ENCODE peak calls at places on chromosomes 5 and 9, in ten cellular contexts. One of them, this sample, is unnamed.

GRCh38 chr5:10832987-10833386 is 72.0 kb upstream of the DAP start:
- DNase-seq in activated T-cell treated with anti-CD3 and anti-CD28 coated beads, Interleukin-2, amount 50 U/mL, for 4 hours: no peak
- DNase-seq in GM23248: peak
- DNase-seq in activated CD4-positive, alpha-beta T cell treated with anti-CD3 and anti-CD28 coated beads for 4 hours: no peak
- DNase-seq in GDM1: no peak
- DNase-seq in activated CD8-positive, alpha-beta memory T cell treated with anti-CD3 and anti-CD28 coated beads, Interleukin-2, amount 50 U/mL, for 48 hours: no peak
- DNase-seq in nephron progenitor cell: no peak
- DNase-seq in stimulated activated CD4-positive, alpha-beta T cell treated with anti-CD3 and anti-CD28 coated beads, Interleukin-12 subunit alpha, Interleukin-12 subunit beta, amount 100 ng/mL, for 4 hours: no peak
- DNase-seq in A172: no peak
- DNase-seq in activated naive CD4-positive, alpha-beta T cell: no peak
- DNase-seq in this sample: no peak

GRCh38 chr9:80156725-80157124 is 585.0 kb downstream of the TLE4 start:
- DNase-seq in nephron progenitor cell: no peak
- DNase-seq in GM23248: no peak
- DNase-seq in activated T-cell treated with anti-CD3 and anti-CD28 coated beads, Interleukin-2, amount 50 U/mL, for 4 hours: no peak
- DNase-seq in stimulated activated CD4-positive, alpha-beta T cell treated with anti-CD3 and anti-CD28 coated beads, Interleukin-12 subunit alpha, Interleukin-12 subunit beta, amount 100 ng/mL, for 4 hours: no peak
- DNase-seq in activated CD8-positive, alpha-beta memory T cell treated with anti-CD3 and anti-CD28 coated beads, Interleukin-2, amount 50 U/mL, for 48 hours: no peak
- DNase-seq in A172: no peak
- DNase-seq in activated CD4-positive, alpha-beta T cell treated with anti-CD3 and anti-CD28 coated beads for 4 hours: no peak
- DNase-seq in activated naive CD4-positive, alpha-beta T cell: no peak
- DNase-seq in GDM1: no peak
- DNase-seq in this sample: no peak

GRCh38 chr5:33075731-33076130 is 364.6 kb downstream of the NPR3 start:
- DNase-seq in activated naive CD4-positive, alpha-beta T cell: no peak
- DNase-seq in stimulated activated CD4-positive, alpha-beta T cell treated with anti-CD3 and anti-CD28 coated beads, Interleukin-12 subunit alpha, Interleukin-12 subunit beta, amount 100 ng/mL, for 4 hours: no peak
- DNase-seq in activated T-cell treated with anti-CD3 and anti-CD28 coated beads, Interleukin-2, amount 50 U/mL, for 4 hours: no peak
- DNase-seq in GDM1: no peak
- DNase-seq in nephron progenitor cell: no peak
- DNase-seq in GM23248: peak
- DNase-seq in activated CD4-positive, alpha-beta T cell treated with anti-CD3 and anti-CD28 coated beads for 4 hours: no peak
- DNase-seq in A172: peak
- DNase-seq in activated CD8-positive, alpha-beta memory T cell treated with anti-CD3 and anti-CD28 coated beads, Interleukin-2, amount 50 U/mL, for 48 hours: no peak
- DNase-seq in this sample: no peak

GRCh38 chr5:25091917-25092316 is 447.1 kb upstream of the CDH10 start:
- DNase-seq in stimulated activated CD4-positive, alpha-beta T cell treated with anti-CD3 and anti-CD28 coated beads, Interleukin-12 subunit alpha, Interleukin-12 subunit beta, amount 100 ng/mL, for 4 hours: no peak
- DNase-seq in nephron progenitor cell: no peak
- DNase-seq in activated naive CD4-positive, alpha-beta T cell: no peak
- DNase-seq in GDM1: no peak
- DNase-seq in A172: peak
- DNase-seq in activated T-cell treated with anti-CD3 and anti-CD28 coated beads, Interleukin-2, amount 50 U/mL, for 4 hours: no peak
- DNase-seq in activated CD8-positive, alpha-beta memory T cell treated with anti-CD3 and anti-CD28 coated beads, Interleukin-2, amount 50 U/mL, for 48 hours: no peak
- DNase-seq in GM23248: peak
- DNase-seq in activated CD4-positive, alpha-beta T cell treated with anti-CD3 and anti-CD28 coated beads for 4 hours: no peak
- DNase-seq in this sample: no peak

GRCh38 chr5:141935538-141935937 is 11.9 kb downstream of the DELE1 start:
- DNase-seq in activated CD8-positive, alpha-beta memory T cell treated with anti-CD3 and anti-CD28 coated beads, Interleukin-2, amount 50 U/mL, for 48 hours: no peak
- DNase-seq in stimulated activated CD4-positive, alpha-beta T cell treated with anti-CD3 and anti-CD28 coated beads, Interleukin-12 subunit alpha, Interleukin-12 subunit beta, amount 100 ng/mL, for 4 hours: no peak
- DNase-seq in GDM1: no peak
- DNase-seq in nephron progenitor cell: no peak
- DNase-seq in activated T-cell treated with anti-CD3 and anti-CD28 coated beads, Interleukin-2, amount 50 U/mL, for 4 hours: no peak
- DNase-seq in GM23248: no peak
- DNase-seq in activated CD4-positive, alpha-beta T cell treated with anti-CD3 and anti-CD28 coated beads for 4 hours: no peak
- DNase-seq in activated naive CD4-positive, alpha-beta T cell: no peak
- DNase-seq in A172: no peak
- DNase-seq in this sample: no peak

GRCh38 chr5:3333105-3333504 is 262.5 kb upstream of the IRX1 start:
- DNase-seq in A172: no peak
- DNase-seq in activated CD4-positive, alpha-beta T cell treated with anti-CD3 and anti-CD28 coated beads for 4 hours: no peak
- DNase-seq in GDM1: no peak
- DNase-seq in GM23248: no peak
- DNase-seq in nephron progenitor cell: no peak
- DNase-seq in activated naive CD4-positive, alpha-beta T cell: no peak
- DNase-seq in activated CD8-positive, alpha-beta memory T cell treated with anti-CD3 and anti-CD28 coated beads, Interleukin-2, amount 50 U/mL, for 48 hours: no peak
- DNase-seq in stimulated activated CD4-positive, alpha-beta T cell treated with anti-CD3 and anti-CD28 coated beads, Interleukin-12 subunit alpha, Interleukin-12 subunit beta, amount 100 ng/mL, for 4 hours: no peak
- DNase-seq in activated T-cell treated with anti-CD3 and anti-CD28 coated beads, Interleukin-2, amount 50 U/mL, for 4 hours: no peak
- DNase-seq in this sample: no peak

GRCh38 chr5:90657788-90658187 is 99.2 kb downstream of the ADGRV1 start:
- DNase-seq in activated CD8-positive, alpha-beta memory T cell treated with anti-CD3 and anti-CD28 coated beads, Interleukin-2, amount 50 U/mL, for 48 hours: no peak
- DNase-seq in GDM1: no peak
- DNase-seq in activated CD4-positive, alpha-beta T cell treated with anti-CD3 and anti-CD28 coated beads for 4 hours: no peak
- DNase-seq in stimulated activated CD4-positive, alpha-beta T cell treated with anti-CD3 and anti-CD28 coated beads, Interleukin-12 subunit alpha, Interleukin-12 subunit beta, amount 100 ng/mL, for 4 hours: no peak
- DNase-seq in nephron progenitor cell: no peak
- DNase-seq in activated naive CD4-positive, alpha-beta T cell: no peak
- DNase-seq in activated T-cell treated with anti-CD3 and anti-CD28 coated beads, Interleukin-2, amount 50 U/mL, for 4 hours: no peak
- DNase-seq in A172: no peak
- DNase-seq in GM23248: no peak
- DNase-seq in this sample: no peak

GRCh38 chr5:9196403-9197224 is 349.3 kb downstream of the SEMA5A start:
- DNase-seq in GDM1: no peak
- DNase-seq in activated T-cell treated with anti-CD3 and anti-CD28 coated beads, Interleukin-2, amount 50 U/mL, for 4 hours: no peak
- DNase-seq in activated CD8-positive, alpha-beta memory T cell treated with anti-CD3 and anti-CD28 coated beads, Interleukin-2, amount 50 U/mL, for 48 hours: no peak
- DNase-seq in stimulated activated CD4-positive, alpha-beta T cell treated with anti-CD3 and anti-CD28 coated beads, Interleukin-12 subunit alpha, Interleukin-12 subunit beta, amount 100 ng/mL, for 4 hours: no peak
- DNase-seq in A172: peak
- DNase-seq in activated naive CD4-positive, alpha-beta T cell: no peak
- DNase-seq in nephron progenitor cell: no peak
- DNase-seq in GM23248: peak
- DNase-seq in activated CD4-positive, alpha-beta T cell treated with anti-CD3 and anti-CD28 coated beads for 4 hours: no peak
- DNase-seq in this sample: no peak

GRCh38 chr5:7391215-7391614 is 4.7 kb upstream of the ADCY2 start:
- DNase-seq in GDM1: no peak
- DNase-seq in GM23248: no peak
- DNase-seq in activated T-cell treated with anti-CD3 and anti-CD28 coated beads, Interleukin-2, amount 50 U/mL, for 4 hours: no peak
- DNase-seq in activated CD4-positive, alpha-beta T cell treated with anti-CD3 and anti-CD28 coated beads for 4 hours: no peak
- DNase-seq in activated CD8-positive, alpha-beta memory T cell treated with anti-CD3 and anti-CD28 coated beads, Interleukin-2, amount 50 U/mL, for 48 hours: no peak
- DNase-seq in A172: no peak
- DNase-seq in nephron progenitor cell: no peak
- DNase-seq in activated naive CD4-positive, alpha-beta T cell: no peak
- DNase-seq in stimulated activated CD4-positive, alpha-beta T cell treated with anti-CD3 and anti-CD28 coated beads, Interleukin-12 subunit alpha, Interleukin-12 subunit beta, amount 100 ng/mL, for 4 hours: no peak
- DNase-seq in this sample: peak

GRCh38 chr5:31921852-31922305 is 252.2 kb downstream of the GOLPH3 start:
- DNase-seq in stimulated activated CD4-positive, alpha-beta T cell treated with anti-CD3 and anti-CD28 coated beads, Interleukin-12 subunit alpha, Interleukin-12 subunit beta, amount 100 ng/mL, for 4 hours: no peak
- DNase-seq in GM23248: peak
- DNase-seq in GDM1: no peak
- DNase-seq in activated CD8-positive, alpha-beta memory T cell treated with anti-CD3 and anti-CD28 coated beads, Interleukin-2, amount 50 U/mL, for 48 hours: no peak
- DNase-seq in A172: peak
- DNase-seq in activated CD4-positive, alpha-beta T cell treated with anti-CD3 and anti-CD28 coated beads for 4 hours: no peak
- DNase-seq in activated T-cell treated with anti-CD3 and anti-CD28 coated beads, Interleukin-2, amount 50 U/mL, for 4 hours: no peak
- DNase-seq in nephron progenitor cell: no peak
- DNase-seq in activated naive CD4-positive, alpha-beta T cell: no peak
- DNase-seq in this sample: no peak

GRCh38 chr5:141882594-141883183 is 4.5 kb upstream of the PCDH1 start:
- DNase-seq in A172: no peak
- DNase-seq in GM23248: no peak
- DNase-seq in GDM1: no peak
- DNase-seq in activated CD4-positive, alpha-beta T cell treated with anti-CD3 and anti-CD28 coated beads for 4 hours: no peak
- DNase-seq in nephron progenitor cell: peak
- DNase-seq in activated naive CD4-positive, alpha-beta T cell: no peak
- DNase-seq in activated CD8-positive, alpha-beta memory T cell treated with anti-CD3 and anti-CD28 coated beads, Interleukin-2, amount 50 U/mL, for 48 hours: no peak
- DNase-seq in stimulated activated CD4-positive, alpha-beta T cell treated with anti-CD3 and anti-CD28 coated beads, Interleukin-12 subunit alpha, Interleukin-12 subunit beta, amount 100 ng/mL, for 4 hours: no peak
- DNase-seq in activated T-cell treated with anti-CD3 and anti-CD28 coated beads, Interleukin-2, amount 50 U/mL, for 4 hours: no peak
- DNase-seq in this sample: no peak

GRCh38 chr9:75889977-75890540 is 414 bp upstream of the PCSK5 start:
- DNase-seq in A172: peak
- DNase-seq in nephron progenitor cell: peak
- DNase-seq in GM23248: peak
- DNase-seq in activated CD8-positive, alpha-beta memory T cell treated with anti-CD3 and anti-CD28 coated beads, Interleukin-2, amount 50 U/mL, for 48 hours: no peak
- DNase-seq in activated T-cell treated with anti-CD3 and anti-CD28 coated beads, Interleukin-2, amount 50 U/mL, for 4 hours: no peak
- DNase-seq in stimulated activated CD4-positive, alpha-beta T cell treated with anti-CD3 and anti-CD28 coated beads, Interleukin-12 subunit alpha, Interleukin-12 subunit beta, amount 100 ng/mL, for 4 hours: peak
- DNase-seq in activated CD4-positive, alpha-beta T cell treated with anti-CD3 and anti-CD28 coated beads for 4 hours: no peak
- DNase-seq in activated naive CD4-positive, alpha-beta T cell: no peak
- DNase-seq in GDM1: no peak
- DNase-seq in this sample: no peak

GRCh38 chr9:90331826-90332575 is 310.6 kb downstream of the DIRAS2 start:
- DNase-seq in activated naive CD4-positive, alpha-beta T cell: no peak
- DNase-seq in stimulated activated CD4-positive, alpha-beta T cell treated with anti-CD3 and anti-CD28 coated beads, Interleukin-12 subunit alpha, Interleukin-12 subunit beta, amount 100 ng/mL, for 4 hours: no peak
- DNase-seq in GDM1: no peak
- DNase-seq in GM23248: peak
- DNase-seq in activated CD4-positive, alpha-beta T cell treated with anti-CD3 and anti-CD28 coated beads for 4 hours: no peak
- DNase-seq in nephron progenitor cell: no peak
- DNase-seq in A172: peak
- DNase-seq in activated T-cell treated with anti-CD3 and anti-CD28 coated beads, Interleukin-2, amount 50 U/mL, for 4 hours: no peak
- DNase-seq in activated CD8-positive, alpha-beta memory T cell treated with anti-CD3 and anti-CD28 coated beads, Interleukin-2, amount 50 U/mL, for 48 hours: no peak
- DNase-seq in this sample: no peak

GRCh38 chr5:45578270-45578669 is 117.9 kb downstream of the HCN1 start:
- DNase-seq in activated T-cell treated with anti-CD3 and anti-CD28 coated beads, Interleukin-2, amount 50 U/mL, for 4 hours: no peak
- DNase-seq in stimulated activated CD4-positive, alpha-beta T cell treated with anti-CD3 and anti-CD28 coated beads, Interleukin-12 subunit alpha, Interleukin-12 subunit beta, amount 100 ng/mL, for 4 hours: no peak
- DNase-seq in GM23248: no peak
- DNase-seq in activated naive CD4-positive, alpha-beta T cell: no peak
- DNase-seq in activated CD4-positive, alpha-beta T cell treated with anti-CD3 and anti-CD28 coated beads for 4 hours: no peak
- DNase-seq in GDM1: no peak
- DNase-seq in A172: peak
- DNase-seq in activated CD8-positive, alpha-beta memory T cell treated with anti-CD3 and anti-CD28 coated beads, Interleukin-2, amount 50 U/mL, for 48 hours: no peak
- DNase-seq in nephron progenitor cell: no peak
- DNase-seq in this sample: no peak

GRCh38 chr5:91449083-91449482 is 66.0 kb upstream of the ARRDC3 start:
- DNase-seq in GDM1: no peak
- DNase-seq in stimulated activated CD4-positive, alpha-beta T cell treated with anti-CD3 and anti-CD28 coated beads, Interleukin-12 subunit alpha, Interleukin-12 subunit beta, amount 100 ng/mL, for 4 hours: no peak
- DNase-seq in activated CD4-positive, alpha-beta T cell treated with anti-CD3 and anti-CD28 coated beads for 4 hours: no peak
- DNase-seq in nephron progenitor cell: no peak
- DNase-seq in activated CD8-positive, alpha-beta memory T cell treated with anti-CD3 and anti-CD28 coated beads, Interleukin-2, amount 50 U/mL, for 48 hours: no peak
- DNase-seq in activated T-cell treated with anti-CD3 and anti-CD28 coated beads, Interleukin-2, amount 50 U/mL, for 4 hours: no peak
- DNase-seq in A172: no peak
- DNase-seq in activated naive CD4-positive, alpha-beta T cell: no peak
- DNase-seq in GM23248: no peak
- DNase-seq in this sample: no peak

GRCh38 chr9:117354252-117354847 is 60.5 kb downstream of the ASTN2 start:
- DNase-seq in activated CD4-positive, alpha-beta T cell treated with anti-CD3 and anti-CD28 coated beads for 4 hours: no peak
- DNase-seq in A172: no peak
- DNase-seq in activated naive CD4-positive, alpha-beta T cell: no peak
- DNase-seq in GM23248: no peak
- DNase-seq in activated CD8-positive, alpha-beta memory T cell treated with anti-CD3 and anti-CD28 coated beads, Interleukin-2, amount 50 U/mL, for 48 hours: no peak
- DNase-seq in activated T-cell treated with anti-CD3 and anti-CD28 coated beads, Interleukin-2, amount 50 U/mL, for 4 hours: no peak
- DNase-seq in GDM1: no peak
- DNase-seq in stimulated activated CD4-positive, alpha-beta T cell treated with anti-CD3 and anti-CD28 coated beads, Interleukin-12 subunit alpha, Interleukin-12 subunit beta, amount 100 ng/mL, for 4 hours: no peak
- DNase-seq in nephron progenitor cell: no peak
- DNase-seq in this sample: no peak

GRCh38 chr5:107633171-107633901 is 37.4 kb downstream of the EFNA5 start:
- DNase-seq in activated CD4-positive, alpha-beta T cell treated with anti-CD3 and anti-CD28 coated beads for 4 hours: no peak
- DNase-seq in activated CD8-positive, alpha-beta memory T cell treated with anti-CD3 and anti-CD28 coated beads, Interleukin-2, amount 50 U/mL, for 48 hours: no peak
- DNase-seq in activated naive CD4-positive, alpha-beta T cell: no peak
- DNase-seq in A172: peak
- DNase-seq in GDM1: no peak
- DNase-seq in nephron progenitor cell: no peak
- DNase-seq in stimulated activated CD4-positive, alpha-beta T cell treated with anti-CD3 and anti-CD28 coated beads, Interleukin-12 subunit alpha, Interleukin-12 subunit beta, amount 100 ng/mL, for 4 hours: no peak
- DNase-seq in GM23248: peak
- DNase-seq in activated T-cell treated with anti-CD3 and anti-CD28 coated beads, Interleukin-2, amount 50 U/mL, for 4 hours: no peak
- DNase-seq in this sample: no peak

GRCh38 chr9:70421272-70422180 is 7.1 kb upstream of the KLF9 start:
- DNase-seq in GM23248: peak
- DNase-seq in stimulated activated CD4-positive, alpha-beta T cell treated with anti-CD3 and anti-CD28 coated beads, Interleukin-12 subunit alpha, Interleukin-12 subunit beta, amount 100 ng/mL, for 4 hours: peak
- DNase-seq in activated naive CD4-positive, alpha-beta T cell: no peak
- DNase-seq in activated CD4-positive, alpha-beta T cell treated with anti-CD3 and anti-CD28 coated beads for 4 hours: peak
- DNase-seq in activated CD8-positive, alpha-beta memory T cell treated with anti-CD3 and anti-CD28 coated beads, Interleukin-2, amount 50 U/mL, for 48 hours: no peak
- DNase-seq in activated T-cell treated with anti-CD3 and anti-CD28 coated beads, Interleukin-2, amount 50 U/mL, for 4 hours: peak
- DNase-seq in A172: no peak
- DNase-seq in nephron progenitor cell: no peak
- DNase-seq in GDM1: peak
- DNase-seq in this sample: no peak

GRCh38 chr5:91352831-91353695 is 30.1 kb downstream of the ARRDC3 start:
- DNase-seq in activated naive CD4-positive, alpha-beta T cell: no peak
- DNase-seq in A172: no peak
- DNase-seq in stimulated activated CD4-positive, alpha-beta T cell treated with anti-CD3 and anti-CD28 coated beads, Interleukin-12 subunit alpha, Interleukin-12 subunit beta, amount 100 ng/mL, for 4 hours: no peak
- DNase-seq in nephron progenitor cell: no peak
- DNase-seq in activated CD8-positive, alpha-beta memory T cell treated with anti-CD3 and anti-CD28 coated beads, Interleukin-2, amount 50 U/mL, for 48 hours: no peak
- DNase-seq in GDM1: no peak
- DNase-seq in activated CD4-positive, alpha-beta T cell treated with anti-CD3 and anti-CD28 coated beads for 4 hours: no peak
- DNase-seq in GM23248: no peak
- DNase-seq in activated T-cell treated with anti-CD3 and anti-CD28 coated beads, Interleukin-2, amount 50 U/mL, for 4 hours: no peak
- DNase-seq in this sample: no peak

GRCh38 chr9:21558627-21559401 is 76.7 kb upstream of the IFNE start:
- DNase-seq in activated CD4-positive, alpha-beta T cell treated with anti-CD3 and anti-CD28 coated beads for 4 hours: peak
- DNase-seq in GDM1: no peak
- DNase-seq in A172: no peak
- DNase-seq in activated T-cell treated with anti-CD3 and anti-CD28 coated beads, Interleukin-2, amount 50 U/mL, for 4 hours: no peak
- DNase-seq in stimulated activated CD4-positive, alpha-beta T cell treated with anti-CD3 and anti-CD28 coated beads, Interleukin-12 subunit alpha, Interleukin-12 subunit beta, amount 100 ng/mL, for 4 hours: peak
- DNase-seq in GM23248: peak
- DNase-seq in activated CD8-positive, alpha-beta memory T cell treated with anti-CD3 and anti-CD28 coated beads, Interleukin-2, amount 50 U/mL, for 48 hours: peak
- DNase-seq in nephron progenitor cell: no peak
- DNase-seq in activated naive CD4-positive, alpha-beta T cell: no peak
- DNase-seq in this sample: no peak

GRCh38 chr5:36202521-36202961 is 39.2 kb downstream of the NADK2 start:
- DNase-seq in stimulated activated CD4-positive, alpha-beta T cell treated with anti-CD3 and anti-CD28 coated beads, Interleukin-12 subunit alpha, Interleukin-12 subunit beta, amount 100 ng/mL, for 4 hours: no peak
- DNase-seq in GDM1: no peak
- DNase-seq in activated naive CD4-positive, alpha-beta T cell: no peak
- DNase-seq in A172: peak
- DNase-seq in activated CD4-positive, alpha-beta T cell treated with anti-CD3 and anti-CD28 coated beads for 4 hours: no peak
- DNase-seq in activated CD8-positive, alpha-beta memory T cell treated with anti-CD3 and anti-CD28 coated beads, Interleukin-2, amount 50 U/mL, for 48 hours: no peak
- DNase-seq in activated T-cell treated with anti-CD3 and anti-CD28 coated beads, Interleukin-2, amount 50 U/mL, for 4 hours: no peak
- DNase-seq in GM23248: peak
- DNase-seq in nephron progenitor cell: no peak
- DNase-seq in this sample: no peak

GRCh38 chr5:6722015-6722414 is 8.8 kb downstream of the TENT4A start:
- DNase-seq in A172: no peak
- DNase-seq in activated CD4-positive, alpha-beta T cell treated with anti-CD3 and anti-CD28 coated beads for 4 hours: no peak
- DNase-seq in activated naive CD4-positive, alpha-beta T cell: no peak
- DNase-seq in activated CD8-positive, alpha-beta memory T cell treated with anti-CD3 and anti-CD28 coated beads, Interleukin-2, amount 50 U/mL, for 48 hours: peak
- DNase-seq in stimulated activated CD4-positive, alpha-beta T cell treated with anti-CD3 and anti-CD28 coated beads, Interleukin-12 subunit alpha, Interleukin-12 subunit beta, amount 100 ng/mL, for 4 hours: no peak
- DNase-seq in GDM1: no peak
- DNase-seq in activated T-cell treated with anti-CD3 and anti-CD28 coated beads, Interleukin-2, amount 50 U/mL, for 4 hours: no peak
- DNase-seq in GM23248: peak
- DNase-seq in nephron progenitor cell: no peak
- DNase-seq in this sample: no peak

GRCh38 chr9:110521211-110521610 is 58.3 kb downstream of the SVEP1 start:
- DNase-seq in GDM1: no peak
- DNase-seq in activated CD4-positive, alpha-beta T cell treated with anti-CD3 and anti-CD28 coated beads for 4 hours: no peak
- DNase-seq in GM23248: no peak
- DNase-seq in A172: no peak
- DNase-seq in stimulated activated CD4-positive, alpha-beta T cell treated with anti-CD3 and anti-CD28 coated beads, Interleukin-12 subunit alpha, Interleukin-12 subunit beta, amount 100 ng/mL, for 4 hours: no peak
- DNase-seq in activated CD8-positive, alpha-beta memory T cell treated with anti-CD3 and anti-CD28 coated beads, Interleukin-2, amount 50 U/mL, for 48 hours: no peak
- DNase-seq in activated T-cell treated with anti-CD3 and anti-CD28 coated beads, Interleukin-2, amount 50 U/mL, for 4 hours: no peak
- DNase-seq in nephron progenitor cell: no peak
- DNase-seq in activated naive CD4-positive, alpha-beta T cell: no peak
- DNase-seq in this sample: no peak

GRCh38 chr9:112174223-112174964 is 703 bp downstream of the SUSD1 start:
- DNase-seq in activated CD4-positive, alpha-beta T cell treated with anti-CD3 and anti-CD28 coated beads for 4 hours: peak
- DNase-seq in nephron progenitor cell: peak
- DNase-seq in activated T-cell treated with anti-CD3 and anti-CD28 coated beads, Interleukin-2, amount 50 U/mL, for 4 hours: peak
- DNase-seq in GDM1: peak
- DNase-seq in A172: peak
- DNase-seq in activated naive CD4-positive, alpha-beta T cell: no peak
- DNase-seq in activated CD8-positive, alpha-beta memory T cell treated with anti-CD3 and anti-CD28 coated beads, Interleukin-2, amount 50 U/mL, for 48 hours: peak
- DNase-seq in stimulated activated CD4-positive, alpha-beta T cell treated with anti-CD3 and anti-CD28 coated beads, Interleukin-12 subunit alpha, Interleukin-12 subunit beta, amount 100 ng/mL, for 4 hours: peak
- DNase-seq in GM23248: peak
- DNase-seq in this sample: peak

GRCh38 chr5:139805545-139805944 is 9.9 kb downstream of the PSD2 start:
- DNase-seq in GM23248: no peak
- DNase-seq in stimulated activated CD4-positive, alpha-beta T cell treated with anti-CD3 and anti-CD28 coated beads, Interleukin-12 subunit alpha, Interleukin-12 subunit beta, amount 100 ng/mL, for 4 hours: no peak
- DNase-seq in activated naive CD4-positive, alpha-beta T cell: no peak
- DNase-seq in activated T-cell treated with anti-CD3 and anti-CD28 coated beads, Interleukin-2, amount 50 U/mL, for 4 hours: no peak
- DNase-seq in nephron progenitor cell: no peak
- DNase-seq in activated CD8-positive, alpha-beta memory T cell treated with anti-CD3 and anti-CD28 coated beads, Interleukin-2, amount 50 U/mL, for 48 hours: no peak
- DNase-seq in GDM1: no peak
- DNase-seq in activated CD4-positive, alpha-beta T cell treated with anti-CD3 and anti-CD28 coated beads for 4 hours: no peak
- DNase-seq in A172: no peak
- DNase-seq in this sample: no peak

GRCh38 chr5:156803404-156803803 is 46.7 kb upstream of the PPP1R2B start:
- DNase-seq in activated naive CD4-positive, alpha-beta T cell: no peak
- DNase-seq in A172: no peak
- DNase-seq in activated T-cell treated with anti-CD3 and anti-CD28 coated beads, Interleukin-2, amount 50 U/mL, for 4 hours: no peak
- DNase-seq in stimulated activated CD4-positive, alpha-beta T cell treated with anti-CD3 and anti-CD28 coated beads, Interleukin-12 subunit alpha, Interleukin-12 subunit beta, amount 100 ng/mL, for 4 hours: no peak
- DNase-seq in activated CD4-positive, alpha-beta T cell treated with anti-CD3 and anti-CD28 coated beads for 4 hours: no peak
- DNase-seq in activated CD8-positive, alpha-beta memory T cell treated with anti-CD3 and anti-CD28 coated beads, Interleukin-2, amount 50 U/mL, for 48 hours: no peak
- DNase-seq in nephron progenitor cell: no peak
- DNase-seq in GDM1: no peak
- DNase-seq in GM23248: no peak
- DNase-seq in this sample: no peak

GRCh38 chr9:14415947-14416346 is 102.0 kb upstream of the NFIB start:
- DNase-seq in activated naive CD4-positive, alpha-beta T cell: no peak
- DNase-seq in activated CD4-positive, alpha-beta T cell treated with anti-CD3 and anti-CD28 coated beads for 4 hours: no peak
- DNase-seq in activated T-cell treated with anti-CD3 and anti-CD28 coated beads, Interleukin-2, amount 50 U/mL, for 4 hours: no peak
- DNase-seq in activated CD8-positive, alpha-beta memory T cell treated with anti-CD3 and anti-CD28 coated beads, Interleukin-2, amount 50 U/mL, for 48 hours: no peak
- DNase-seq in A172: peak
- DNase-seq in GDM1: no peak
- DNase-seq in GM23248: peak
- DNase-seq in stimulated activated CD4-positive, alpha-beta T cell treated with anti-CD3 and anti-CD28 coated beads, Interleukin-12 subunit alpha, Interleukin-12 subunit beta, amount 100 ng/mL, for 4 hours: no peak
- DNase-seq in nephron progenitor cell: no peak
- DNase-seq in this sample: no peak

GRCh38 chr5:125536582-125536981 is 790.1 kb upstream of the ZNF608 start:
- DNase-seq in nephron progenitor cell: no peak
- DNase-seq in activated T-cell treated with anti-CD3 and anti-CD28 coated beads, Interleukin-2, amount 50 U/mL, for 4 hours: no peak
- DNase-seq in activated CD8-positive, alpha-beta memory T cell treated with anti-CD3 and anti-CD28 coated beads, Interleukin-2, amount 50 U/mL, for 48 hours: no peak
- DNase-seq in stimulated activated CD4-positive, alpha-beta T cell treated with anti-CD3 and anti-CD28 coated beads, Interleukin-12 subunit alpha, Interleukin-12 subunit beta, amount 100 ng/mL, for 4 hours: no peak
- DNase-seq in GDM1: no peak
- DNase-seq in GM23248: peak
- DNase-seq in activated CD4-positive, alpha-beta T cell treated with anti-CD3 and anti-CD28 coated beads for 4 hours: no peak
- DNase-seq in activated naive CD4-positive, alpha-beta T cell: no peak
- DNase-seq in A172: peak
- DNase-seq in this sample: no peak

This sample was measured in progenitor cell of endocrine pancreas.